ENCODE peak calls at places on chromosomes 1 and 21, in six cellular contexts. One of them, this sample, is unnamed.

GRCh38 chr21:45378258-45378966 is 26.6 kb upstream of the COL18A1 start:
- DNase-seq in CD4-positive, alpha-beta T cell: no peak
- DNase-seq in AG04450: peak
- DNase-seq in hippocampal formation: no peak
- DNase-seq in HEK293T: no peak
- DNase-seq in stimulated activated CD4-positive, alpha-beta T cell treated with anti-CD3 and anti-CD28 coated beads, Interleukin-12 subunit alpha, Interleukin-12 subunit beta, amount 100 ng/mL, for 48 hours: no peak
- DNase-seq in this sample: no peak

GRCh38 chr1:150221552-150221951 is 14.4 kb downstream of the ANP32E start:
- DNase-seq in stimulated activated CD4-positive, alpha-beta T cell treated with anti-CD3 and anti-CD28 coated beads, Interleukin-12 subunit alpha, Interleukin-12 subunit beta, amount 100 ng/mL, for 48 hours: no peak
- DNase-seq in HEK293T: no peak
- DNase-seq in hippocampal formation: no peak
- DNase-seq in CD4-positive, alpha-beta T cell: no peak
- DNase-seq in AG04450: no peak
- DNase-seq in this sample: no peak

GRCh38 chr1:184888505-184888904 is 85.8 kb downstream of the NIBAN1 start:
- DNase-seq in CD4-positive, alpha-beta T cell: no peak
- DNase-seq in stimulated activated CD4-positive, alpha-beta T cell treated with anti-CD3 and anti-CD28 coated beads, Interleukin-12 subunit alpha, Interleukin-12 subunit beta, amount 100 ng/mL, for 48 hours: no peak
- DNase-seq in AG04450: peak
- DNase-seq in hippocampal formation: no peak
- DNase-seq in HEK293T: no peak
- DNase-seq in this sample: no peak

GRCh38 chr1:2941040-2941439 is 80.2 kb upstream of the ACTRT2 start:
- DNase-seq in stimulated activated CD4-positive, alpha-beta T cell treated with anti-CD3 and anti-CD28 coated beads, Interleukin-12 subunit alpha, Interleukin-12 subunit beta, amount 100 ng/mL, for 48 hours: no peak
- DNase-seq in hippocampal formation: no peak
- DNase-seq in HEK293T: no peak
- DNase-seq in AG04450: no peak
- DNase-seq in CD4-positive, alpha-beta T cell: no peak
- DNase-seq in this sample: no peak

GRCh38 chr21:43308101-43308500 is 118.8 kb downstream of the SIK1 start:
- DNase-seq in AG04450: no peak
- DNase-seq in HEK293T: no peak
- DNase-seq in hippocampal formation: no peak
- DNase-seq in CD4-positive, alpha-beta T cell: no peak
- DNase-seq in stimulated activated CD4-positive, alpha-beta T cell treated with anti-CD3 and anti-CD28 coated beads, Interleukin-12 subunit alpha, Interleukin-12 subunit beta, amount 100 ng/mL, for 48 hours: no peak
- DNase-seq in this sample: no peak

GRCh38 chr1:168180148-168180524 is 1.4 kb downstream of the TIPRL start:
- DNase-seq in HEK293T: no peak
- DNase-seq in AG04450: no peak
- DNase-seq in hippocampal formation: no peak
- DNase-seq in stimulated activated CD4-positive, alpha-beta T cell treated with anti-CD3 and anti-CD28 coated beads, Interleukin-12 subunit alpha, Interleukin-12 subunit beta, amount 100 ng/mL, for 48 hours: no peak
- DNase-seq in CD4-positive, alpha-beta T cell: no peak
- DNase-seq in this sample: no peak

GRCh38 chr1:23628951-23629387 is 62.6 kb upstream of the RPL11 start:
- DNase-seq in AG04450: no peak
- DNase-seq in HEK293T: no peak
- DNase-seq in CD4-positive, alpha-beta T cell: no peak
- DNase-seq in hippocampal formation: no peak
- DNase-seq in stimulated activated CD4-positive, alpha-beta T cell treated with anti-CD3 and anti-CD28 coated beads, Interleukin-12 subunit alpha, Interleukin-12 subunit beta, amount 100 ng/mL, for 48 hours: no peak
- DNase-seq in this sample: no peak

GRCh38 chr1:114108741-114109255 is 44.9 kb downstream of the SYT6 start:
- DNase-seq in stimulated activated CD4-positive, alpha-beta T cell treated with anti-CD3 and anti-CD28 coated beads, Interleukin-12 subunit alpha, Interleukin-12 subunit beta, amount 100 ng/mL, for 48 hours: no peak
- DNase-seq in HEK293T: no peak
- DNase-seq in CD4-positive, alpha-beta T cell: no peak
- DNase-seq in AG04450: no peak
- DNase-seq in hippocampal formation: no peak
- DNase-seq in this sample: no peak

GRCh38 chr1:230797376-230798186 is 50.4 kb downstream of the CAPN9 start:
- DNase-seq in hippocampal formation: peak
- DNase-seq in AG04450: peak
- DNase-seq in stimulated activated CD4-positive, alpha-beta T cell treated with anti-CD3 and anti-CD28 coated beads, Interleukin-12 subunit alpha, Interleukin-12 subunit beta, amount 100 ng/mL, for 48 hours: no peak
- DNase-seq in CD4-positive, alpha-beta T cell: no peak
- DNase-seq in HEK293T: peak
- DNase-seq in this sample: peak

GRCh38 chr1:212699839-212700596 is at the start of gene BATF3:
- DNase-seq in AG04450: no peak
- DNase-seq in hippocampal formation: no peak
- DNase-seq in CD4-positive, alpha-beta T cell: peak
- DNase-seq in HEK293T: no peak
- DNase-seq in stimulated activated CD4-positive, alpha-beta T cell treated with anti-CD3 and anti-CD28 coated beads, Interleukin-12 subunit alpha, Interleukin-12 subunit beta, amount 100 ng/mL, for 48 hours: peak
- DNase-seq in this sample: no peak

GRCh38 chr21:34726627-34727337 is 58.0 kb downstream of the CLIC6 start:
- DNase-seq in hippocampal formation: no peak
- DNase-seq in CD4-positive, alpha-beta T cell: no peak
- DNase-seq in HEK293T: no peak
- DNase-seq in stimulated activated CD4-positive, alpha-beta T cell treated with anti-CD3 and anti-CD28 coated beads, Interleukin-12 subunit alpha, Interleukin-12 subunit beta, amount 100 ng/mL, for 48 hours: no peak
- DNase-seq in AG04450: no peak
- DNase-seq in this sample: no peak

GRCh38 chr1:174830019-174830418 is 169.7 kb upstream of the CACYBP start:
- DNase-seq in AG04450: no peak
- DNase-seq in stimulated activated CD4-positive, alpha-beta T cell treated with anti-CD3 and anti-CD28 coated beads, Interleukin-12 subunit alpha, Interleukin-12 subunit beta, amount 100 ng/mL, for 48 hours: no peak
- DNase-seq in HEK293T: no peak
- DNase-seq in hippocampal formation: no peak
- DNase-seq in CD4-positive, alpha-beta T cell: no peak
- DNase-seq in this sample: no peak

GRCh38 chr21:21968810-21969588 is 970.8 kb downstream of the NCAM2 start:
- DNase-seq in stimulated activated CD4-positive, alpha-beta T cell treated with anti-CD3 and anti-CD28 coated beads, Interleukin-12 subunit alpha, Interleukin-12 subunit beta, amount 100 ng/mL, for 48 hours: no peak
- DNase-seq in hippocampal formation: no peak
- DNase-seq in AG04450: no peak
- DNase-seq in CD4-positive, alpha-beta T cell: no peak
- DNase-seq in HEK293T: no peak
- DNase-seq in this sample: no peak

GRCh38 chr1:245025525-245025924 is 129.3 kb upstream of the KIF26B start:
- DNase-seq in hippocampal formation: no peak
- DNase-seq in stimulated activated CD4-positive, alpha-beta T cell treated with anti-CD3 and anti-CD28 coated beads, Interleukin-12 subunit alpha, Interleukin-12 subunit beta, amount 100 ng/mL, for 48 hours: no peak
- DNase-seq in HEK293T: no peak
- DNase-seq in AG04450: no peak
- DNase-seq in CD4-positive, alpha-beta T cell: no peak
- DNase-seq in this sample: no peak

GRCh38 chr21:31713973-31714740 is 17.8 kb downstream of the SCAF4 start:
- DNase-seq in CD4-positive, alpha-beta T cell: no peak
- DNase-seq in AG04450: no peak
- DNase-seq in stimulated activated CD4-positive, alpha-beta T cell treated with anti-CD3 and anti-CD28 coated beads, Interleukin-12 subunit alpha, Interleukin-12 subunit beta, amount 100 ng/mL, for 48 hours: no peak
- DNase-seq in hippocampal formation: no peak
- DNase-seq in HEK293T: no peak
- DNase-seq in this sample: no peak

GRCh38 chr21:14603202-14603601 is 57.1 kb upstream of the SAMSN1 start:
- DNase-seq in HEK293T: no peak
- DNase-seq in hippocampal formation: no peak
- DNase-seq in AG04450: no peak
- DNase-seq in CD4-positive, alpha-beta T cell: no peak
- DNase-seq in stimulated activated CD4-positive, alpha-beta T cell treated with anti-CD3 and anti-CD28 coated beads, Interleukin-12 subunit alpha, Interleukin-12 subunit beta, amount 100 ng/mL, for 48 hours: no peak
- DNase-seq in this sample: no peak

GRCh38 chr1:232045134-232045533 is 418.5 kb downstream of the DISC1 start:
- DNase-seq in AG04450: no peak
- DNase-seq in hippocampal formation: no peak
- DNase-seq in stimulated activated CD4-positive, alpha-beta T cell treated with anti-CD3 and anti-CD28 coated beads, Interleukin-12 subunit alpha, Interleukin-12 subunit beta, amount 100 ng/mL, for 48 hours: no peak
- DNase-seq in HEK293T: no peak
- DNase-seq in CD4-positive, alpha-beta T cell: no peak
- DNase-seq in this sample: no peak

GRCh38 chr21:32794643-32795042 is 23.1 kb upstream of the PAXBP1 start:
- DNase-seq in hippocampal formation: no peak
- DNase-seq in CD4-positive, alpha-beta T cell: no peak
- DNase-seq in HEK293T: no peak
- DNase-seq in stimulated activated CD4-positive, alpha-beta T cell treated with anti-CD3 and anti-CD28 coated beads, Interleukin-12 subunit alpha, Interleukin-12 subunit beta, amount 100 ng/mL, for 48 hours: no peak
- DNase-seq in AG04450: no peak
- DNase-seq in this sample: no peak

GRCh38 chr1:72482736-72483413 is 200.5 kb upstream of the NEGR1 start:
- DNase-seq in HEK293T: no peak
- DNase-seq in hippocampal formation: no peak
- DNase-seq in CD4-positive, alpha-beta T cell: no peak
- DNase-seq in stimulated activated CD4-positive, alpha-beta T cell treated with anti-CD3 and anti-CD28 coated beads, Interleukin-12 subunit alpha, Interleukin-12 subunit beta, amount 100 ng/mL, for 48 hours: no peak
- DNase-seq in AG04450: no peak
- DNase-seq in this sample: no peak

GRCh38 chr1:3948344-3948743 is 48.3 kb upstream of the C1orf174 start:
- DNase-seq in AG04450: no peak
- DNase-seq in HEK293T: no peak
- DNase-seq in CD4-positive, alpha-beta T cell: no peak
- DNase-seq in stimulated activated CD4-positive, alpha-beta T cell treated with anti-CD3 and anti-CD28 coated beads, Interleukin-12 subunit alpha, Interleukin-12 subunit beta, amount 100 ng/mL, for 48 hours: no peak
- DNase-seq in hippocampal formation: no peak
- DNase-seq in this sample: no peak

GRCh38 chr1:101193733-101194169 is 43.1 kb upstream of the S1PR1 start:
- DNase-seq in stimulated activated CD4-positive, alpha-beta T cell treated with anti-CD3 and anti-CD28 coated beads, Interleukin-12 subunit alpha, Interleukin-12 subunit beta, amount 100 ng/mL, for 48 hours: no peak
- DNase-seq in hippocampal formation: no peak
- DNase-seq in CD4-positive, alpha-beta T cell: no peak
- DNase-seq in HEK293T: no peak
- DNase-seq in AG04450: no peak
- DNase-seq in this sample: no peak